ENCODE peak calls at places on chromosomes 6 and 20, in six cellular contexts. One of them, this sample, is unnamed.

GRCh38 chr6:119129968-119130484 is 51.6 kb upstream of the FAM184A start:
- DNase-seq in fibroblast of pulmonary artery: peak; percentile 68
- DNase-seq in HepG2: peak; percentile 90
- DNase-seq in suprapubic skin: no peak
- DNase-seq in dorsolateral prefrontal cortex: no peak
- DNase-seq in CD8-positive, alpha-beta T cell: no peak
- DNase-seq in this sample: peak; percentile 39

GRCh38 chr6:28867078-28867414 is 56.7 kb downstream of the TRIM27 start:
- DNase-seq in fibroblast of pulmonary artery: peak; percentile 19
- DNase-seq in HepG2: no peak
- DNase-seq in suprapubic skin: no peak
- DNase-seq in dorsolateral prefrontal cortex: peak; percentile 36
- DNase-seq in CD8-positive, alpha-beta T cell: no peak
- DNase-seq in this sample: no peak

GRCh38 chr20:4150095-4150492 is 134.7 kb upstream of the RNF24 start:
- DNase-seq in fibroblast of pulmonary artery: peak; percentile 69
- DNase-seq in HepG2: no peak
- DNase-seq in suprapubic skin: peak; percentile 53
- DNase-seq in dorsolateral prefrontal cortex: no peak
- DNase-seq in CD8-positive, alpha-beta T cell: no peak
- DNase-seq in this sample: peak; percentile 51

GRCh38 chr20:37257530-37257929 is 4.1 kb downstream of the GHRH start:
- DNase-seq in fibroblast of pulmonary artery: no peak
- DNase-seq in HepG2: no peak
- DNase-seq in suprapubic skin: no peak
- DNase-seq in dorsolateral prefrontal cortex: no peak
- DNase-seq in CD8-positive, alpha-beta T cell: no peak
- DNase-seq in this sample: no peak

GRCh38 chr20:17624070-17624469 is 54.2 kb downstream of the DSTN start:
- DNase-seq in fibroblast of pulmonary artery: no peak
- DNase-seq in HepG2: no peak
- DNase-seq in suprapubic skin: peak; percentile 54
- DNase-seq in dorsolateral prefrontal cortex: no peak
- DNase-seq in CD8-positive, alpha-beta T cell: no peak
- DNase-seq in this sample: no peak

GRCh38 chr20:31987744-31988143 is 19.8 kb downstream of the XKR7 start:
- DNase-seq in fibroblast of pulmonary artery: peak; percentile 11
- DNase-seq in HepG2: peak; percentile 45
- DNase-seq in suprapubic skin: no peak
- DNase-seq in dorsolateral prefrontal cortex: no peak
- DNase-seq in CD8-positive, alpha-beta T cell: no peak
- DNase-seq in this sample: peak; percentile 24

GRCh38 chr6:154839546-154839945 is 106.3 kb downstream of the SCAF8 start:
- DNase-seq in fibroblast of pulmonary artery: no peak
- DNase-seq in HepG2: no peak
- DNase-seq in suprapubic skin: no peak
- DNase-seq in dorsolateral prefrontal cortex: no peak
- DNase-seq in CD8-positive, alpha-beta T cell: no peak
- DNase-seq in this sample: no peak

GRCh38 chr6:40852667-40853383 is 186.2 kb downstream of the UNC5CL start:
- DNase-seq in fibroblast of pulmonary artery: peak; percentile 1
- DNase-seq in HepG2: peak; percentile 26
- DNase-seq in suprapubic skin: no peak
- DNase-seq in dorsolateral prefrontal cortex: no peak
- DNase-seq in CD8-positive, alpha-beta T cell: no peak
- DNase-seq in this sample: no peak

GRCh38 chr20:33915726-33916331 is 77.9 kb upstream of the RALY start:
- DNase-seq in fibroblast of pulmonary artery: peak; percentile 24
- DNase-seq in HepG2: peak; percentile 47
- DNase-seq in suprapubic skin: no peak
- DNase-seq in dorsolateral prefrontal cortex: no peak
- DNase-seq in CD8-positive, alpha-beta T cell: peak; percentile 38
- DNase-seq in this sample: peak; percentile 18

GRCh38 chr6:32637219-32637880 is at the start of gene HLA-DQA1:
- DNase-seq in fibroblast of pulmonary artery: no peak
- DNase-seq in HepG2: no peak
- DNase-seq in suprapubic skin: no peak
- DNase-seq in dorsolateral prefrontal cortex: no peak
- DNase-seq in CD8-positive, alpha-beta T cell: no peak
- DNase-seq in this sample: no peak

GRCh38 chr20:7226156-7226555 is 458.7 kb downstream of the BMP2 start:
- DNase-seq in fibroblast of pulmonary artery: no peak
- DNase-seq in HepG2: no peak
- DNase-seq in suprapubic skin: no peak
- DNase-seq in dorsolateral prefrontal cortex: no peak
- DNase-seq in CD8-positive, alpha-beta T cell: no peak
- DNase-seq in this sample: no peak

GRCh38 chr6:11598687-11599086 is 61.1 kb downstream of the TMEM170B start:
- DNase-seq in fibroblast of pulmonary artery: no peak
- DNase-seq in HepG2: peak; percentile 72
- DNase-seq in suprapubic skin: no peak
- DNase-seq in dorsolateral prefrontal cortex: no peak
- DNase-seq in CD8-positive, alpha-beta T cell: no peak
- DNase-seq in this sample: no peak

GRCh38 chr20:44776977-44777376 is 31.3 kb downstream of the KCNK15 start:
- DNase-seq in fibroblast of pulmonary artery: peak; percentile 39
- DNase-seq in HepG2: peak; percentile 31
- DNase-seq in suprapubic skin: no peak
- DNase-seq in dorsolateral prefrontal cortex: no peak
- DNase-seq in CD8-positive, alpha-beta T cell: no peak
- DNase-seq in this sample: peak; percentile 56

GRCh38 chr6:71446084-71446869 is 157.7 kb downstream of the OGFRL1 start:
- DNase-seq in fibroblast of pulmonary artery: no peak
- DNase-seq in HepG2: no peak
- DNase-seq in suprapubic skin: no peak
- DNase-seq in dorsolateral prefrontal cortex: no peak
- DNase-seq in CD8-positive, alpha-beta T cell: no peak
- DNase-seq in this sample: peak; percentile 32

GRCh38 chr6:157984686-157985225 is 3.1 kb downstream of the SYNJ2 start:
- DNase-seq in fibroblast of pulmonary artery: no peak
- DNase-seq in HepG2: no peak
- DNase-seq in suprapubic skin: no peak
- DNase-seq in dorsolateral prefrontal cortex: no peak
- DNase-seq in CD8-positive, alpha-beta T cell: no peak
- DNase-seq in this sample: no peak

GRCh38 chr20:32017711-32018251 is 7.5 kb downstream of the CCM2L start:
- DNase-seq in fibroblast of pulmonary artery: no peak
- DNase-seq in HepG2: peak; percentile 69
- DNase-seq in suprapubic skin: no peak
- DNase-seq in dorsolateral prefrontal cortex: no peak
- DNase-seq in CD8-positive, alpha-beta T cell: peak; percentile 24
- DNase-seq in this sample: no peak

GRCh38 chr20:8782804-8783203 is 286.1 kb upstream of the PLCB4 start:
- DNase-seq in fibroblast of pulmonary artery: peak; percentile 69
- DNase-seq in HepG2: no peak
- DNase-seq in suprapubic skin: no peak
- DNase-seq in dorsolateral prefrontal cortex: no peak
- DNase-seq in CD8-positive, alpha-beta T cell: no peak
- DNase-seq in this sample: peak; percentile 60

GRCh38 chr6:16432075-16433032 is 194.0 kb downstream of the GMPR start:
- DNase-seq in fibroblast of pulmonary artery: peak; percentile 81
- DNase-seq in HepG2: no peak
- DNase-seq in suprapubic skin: no peak
- DNase-seq in dorsolateral prefrontal cortex: no peak
- DNase-seq in CD8-positive, alpha-beta T cell: no peak
- DNase-seq in this sample: peak; percentile 37

DNA sequence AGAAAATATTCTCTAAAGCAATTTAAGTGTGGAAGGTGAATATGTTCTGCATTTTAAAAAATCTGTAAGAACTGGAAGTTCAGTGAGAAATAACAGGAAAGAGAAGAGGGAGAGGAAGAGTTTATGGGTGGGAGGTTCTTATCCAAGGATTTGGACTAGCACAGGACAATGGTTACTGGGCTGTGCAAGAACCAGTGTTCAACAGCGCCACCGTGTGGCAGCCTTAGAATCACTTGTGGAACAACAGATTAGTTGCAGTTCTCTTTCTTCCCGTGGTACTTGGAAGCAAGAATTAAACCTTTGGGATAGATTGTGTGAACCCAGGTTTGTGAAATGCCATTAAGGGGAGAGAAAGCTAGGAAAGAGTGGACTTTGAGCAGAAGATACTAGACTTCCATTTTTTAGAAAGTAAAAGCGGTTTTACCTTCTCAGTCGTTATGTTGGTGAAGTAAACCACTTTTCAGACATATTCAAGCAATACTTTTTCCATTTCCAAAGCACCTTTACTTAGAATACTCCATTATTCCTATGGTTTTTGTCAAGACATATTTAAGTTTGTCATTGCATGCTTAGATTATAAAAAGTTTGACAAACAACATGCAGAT is 436.7 kb downstream of the RNF144B start:
- DNase-seq in fibroblast of pulmonary artery: peak; percentile 26
- DNase-seq in HepG2: peak; percentile 33
- DNase-seq in suprapubic skin: no peak
- DNase-seq in dorsolateral prefrontal cortex: no peak
- DNase-seq in CD8-positive, alpha-beta T cell: no peak
- DNase-seq in this sample: peak; percentile 0
- TF ChIP-seq CTCF in fibroblast of pulmonary artery: peak; percentile 38
- TF ChIP-seq CTCF in HepG2: peak; percentile 62
- TF ChIP-seq CTCF in suprapubic skin: no peak
- TF ChIP-seq CTCF in dorsolateral prefrontal cortex: peak; percentile 11
- TF ChIP-seq CTCF in CD8-positive, alpha-beta T cell: peak; percentile 43
- TF ChIP-seq CTCF in this sample: peak; percentile 41

GRCh38 chr6:30885481-30885998 is 1.2 kb downstream of the DDR1 start:
- DNase-seq in fibroblast of pulmonary artery: peak; percentile 30
- DNase-seq in HepG2: peak; percentile 70
- DNase-seq in suprapubic skin: no peak
- DNase-seq in dorsolateral prefrontal cortex: no peak
- DNase-seq in CD8-positive, alpha-beta T cell: no peak
- DNase-seq in this sample: peak; percentile 28

GRCh38 chr6:30883476-30883742 is 910 bp upstream of the DDR1 start:
- DNase-seq in fibroblast of pulmonary artery: no peak
- DNase-seq in HepG2: no peak
- DNase-seq in suprapubic skin: no peak
- DNase-seq in dorsolateral prefrontal cortex: no peak
- DNase-seq in CD8-positive, alpha-beta T cell: no peak
- DNase-seq in this sample: no peak

GRCh38 chr6:30883743-30884520 is at the start of gene DDR1:
- DNase-seq in fibroblast of pulmonary artery: peak; percentile 75
- DNase-seq in HepG2: peak; percentile 38
- DNase-seq in suprapubic skin: peak; percentile 89
- DNase-seq in dorsolateral prefrontal cortex: peak; percentile 82
- DNase-seq in CD8-positive, alpha-beta T cell: peak; percentile 25
- DNase-seq in this sample: peak; percentile 82

GRCh38 chr6:30885999-30886896 is 1.9 kb downstream of the DDR1 start:
- DNase-seq in fibroblast of pulmonary artery: peak; percentile 70
- DNase-seq in HepG2: peak; percentile 95
- DNase-seq in suprapubic skin: peak; percentile 87
- DNase-seq in dorsolateral prefrontal cortex: peak; percentile 79
- DNase-seq in CD8-positive, alpha-beta T cell: no peak
- DNase-seq in this sample: peak; percentile 73

DNA sequence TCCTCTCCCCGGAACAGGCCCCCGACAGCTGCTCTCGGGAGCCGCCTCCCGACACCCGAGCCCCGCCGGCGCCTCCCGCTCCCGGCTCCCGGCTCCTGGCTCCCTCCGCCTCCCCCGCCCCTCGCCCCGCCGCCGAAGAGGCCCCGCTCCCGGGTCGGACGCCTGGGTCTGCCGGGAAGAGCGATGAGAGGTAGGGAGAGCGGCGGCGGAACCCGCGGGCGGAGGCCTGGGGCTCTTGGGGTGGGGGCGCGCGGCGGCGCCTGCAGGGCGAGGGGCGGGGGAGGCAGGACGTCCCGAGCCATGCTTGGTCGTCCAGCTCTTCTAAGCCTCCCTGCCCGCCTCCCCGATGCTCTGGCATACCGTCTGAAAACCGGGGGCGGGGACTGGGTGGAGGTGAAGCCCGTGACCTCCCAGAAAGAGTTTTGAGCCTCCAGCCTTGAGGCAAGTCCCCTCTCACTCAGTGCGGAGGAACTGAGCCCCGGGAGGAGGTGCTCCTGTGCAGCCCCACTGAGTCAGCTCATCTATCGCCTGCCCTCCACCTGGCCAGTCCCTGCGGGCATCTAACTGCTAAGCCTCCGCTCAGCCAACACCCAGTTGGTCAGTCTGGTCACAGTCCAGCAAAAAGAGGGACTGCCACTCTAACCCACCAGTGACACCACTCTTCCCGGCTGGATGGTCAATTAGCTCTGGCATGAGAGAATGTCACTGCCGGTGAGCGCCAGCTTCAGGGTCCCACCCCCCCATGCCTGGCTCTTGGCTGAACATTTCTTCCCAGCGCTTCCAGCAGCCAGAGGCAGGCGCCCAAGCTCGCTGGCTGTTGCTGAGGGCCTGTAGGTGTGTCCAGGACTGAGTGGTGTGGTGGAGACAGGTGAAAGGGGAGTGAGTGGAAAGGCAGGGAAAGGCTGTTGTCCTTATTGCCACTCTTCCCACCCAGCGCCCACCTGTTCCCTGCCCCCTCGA is 482 bp downstream of the DDR1 start:
- DNase-seq in fibroblast of pulmonary artery: peak; percentile 49
- DNase-seq in HepG2: no peak
- DNase-seq in suprapubic skin: no peak
- DNase-seq in dorsolateral prefrontal cortex: peak; percentile 54
- DNase-seq in CD8-positive, alpha-beta T cell: no peak
- DNase-seq in this sample: no peak
- TF ChIP-seq CTCF in fibroblast of pulmonary artery: no peak
- TF ChIP-seq CTCF in HepG2: no peak
- TF ChIP-seq CTCF in suprapubic skin: no peak
- TF ChIP-seq CTCF in dorsolateral prefrontal cortex: no peak
- TF ChIP-seq CTCF in CD8-positive, alpha-beta T cell: no peak
- TF ChIP-seq CTCF in this sample: no peak

DNA sequence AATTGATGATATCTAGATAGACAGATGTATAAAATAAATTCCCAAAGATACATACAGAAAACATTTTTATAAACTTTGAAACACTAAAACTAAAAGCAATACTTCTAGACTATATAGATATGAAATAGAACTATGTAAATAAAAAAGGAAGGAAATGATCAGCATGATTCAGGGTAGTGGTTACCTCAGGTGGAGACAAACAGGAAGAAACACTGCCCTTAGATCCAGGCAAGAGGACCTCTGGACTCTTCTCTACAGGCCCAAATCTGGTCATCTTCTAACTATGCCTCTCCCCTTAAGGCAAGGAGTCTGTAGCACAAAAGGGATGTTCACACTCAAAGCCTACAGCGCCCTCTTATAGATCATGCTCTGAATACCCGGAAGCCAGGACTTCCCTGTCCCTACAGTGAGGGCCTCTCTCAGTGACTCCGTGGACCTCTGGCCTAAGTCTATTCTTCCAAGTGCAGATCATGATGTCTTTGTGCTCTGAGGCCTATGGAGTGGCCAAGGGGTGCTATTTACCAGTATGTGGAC is 30.4 kb upstream of the HIVEP2 start:
- DNase-seq in fibroblast of pulmonary artery: no peak
- DNase-seq in HepG2: peak; percentile 31
- DNase-seq in suprapubic skin: no peak
- DNase-seq in dorsolateral prefrontal cortex: no peak
- DNase-seq in CD8-positive, alpha-beta T cell: no peak
- DNase-seq in this sample: no peak
- TF ChIP-seq CTCF in fibroblast of pulmonary artery: no peak
- TF ChIP-seq CTCF in HepG2: peak; percentile 58
- TF ChIP-seq CTCF in suprapubic skin: no peak
- TF ChIP-seq CTCF in dorsolateral prefrontal cortex: no peak
- TF ChIP-seq CTCF in CD8-positive, alpha-beta T cell: no peak
- TF ChIP-seq CTCF in this sample: no peak

GRCh38 chr20:2480381-2480780 is 9.8 kb upstream of the SNRPB start:
- DNase-seq in fibroblast of pulmonary artery: no peak
- DNase-seq in HepG2: no peak
- DNase-seq in suprapubic skin: no peak
- DNase-seq in dorsolateral prefrontal cortex: no peak
- DNase-seq in CD8-positive, alpha-beta T cell: no peak
- DNase-seq in this sample: no peak

GRCh38 chr20:2475850-2476741 is 5.5 kb upstream of the SNRPB start:
- DNase-seq in fibroblast of pulmonary artery: no peak
- DNase-seq in HepG2: peak; percentile 90
- DNase-seq in suprapubic skin: no peak
- DNase-seq in dorsolateral prefrontal cortex: no peak
- DNase-seq in CD8-positive, alpha-beta T cell: no peak
- DNase-seq in this sample: no peak

GRCh38 chr20:2476742-2477615 is 6.4 kb upstream of the SNRPB start:
- DNase-seq in fibroblast of pulmonary artery: no peak
- DNase-seq in HepG2: peak; percentile 60
- DNase-seq in suprapubic skin: no peak
- DNase-seq in dorsolateral prefrontal cortex: no peak
- DNase-seq in CD8-positive, alpha-beta T cell: no peak
- DNase-seq in this sample: no peak
- TF ChIP-seq CTCF in fibroblast of pulmonary artery: no peak
- TF ChIP-seq CTCF in HepG2: peak; percentile 80
- TF ChIP-seq CTCF in suprapubic skin: no peak
- TF ChIP-seq CTCF in dorsolateral prefrontal cortex: no peak
- TF ChIP-seq CTCF in CD8-positive, alpha-beta T cell: no peak
- TF ChIP-seq CTCF in this sample: no peak